ENCODE peak calls at places on chromosomes 4 and X, in seven cellular contexts. S is H1, X is breast epithelium, H is K562, D is GM12892, L is ovary, E is body of pancreas. U is an unnamed sample.

GRCh38 chr4:176340871-176341685 is 21.3 kb downstream of the SPCS3 start:
- DNase-seq in H (peak; percentile 40), L (no peak), X (no peak), E (peak; percentile 23), D (no peak), S (no peak), U (no peak)

GRCh38 chr4:38034986-38035882 is 75.0 kb downstream of the PTTG2 start:
- DNase-seq in E (peak; percentile 74), X (no peak), L (no peak), H (peak; percentile 55), D (peak; percentile 16), S (no peak), U (peak; percentile 10)

GRCh38 chrX:123087326-123087725 is 96.8 kb upstream of the GRIA3 start:
- DNase-seq in E (no peak), S (no peak), X (no peak), L (no peak), D (no peak), H (no peak), U (no peak)

GRCh38 chr4:6196324-6196723 is 4.0 kb downstream of the JAKMIP1 start:
- DNase-seq in L (no peak), E (no peak), S (no peak), D (no peak), H (no peak), X (no peak), U (no peak)

GRCh38 chr4:123250843-123251242 is 145.8 kb upstream of the SPRY1 start:
- DNase-seq in H (no peak), L (peak; percentile 19), X (no peak), D (no peak), E (peak; percentile 19), S (no peak), U (no peak)

GRCh38 chrX:125757794-125758564 is 408.1 kb downstream of the DCAF12L2 start:
- DNase-seq in L (no peak), S (no peak), X (no peak), E (no peak), H (peak; percentile 48), D (no peak), U (peak; percentile 4)

GRCh38 chr4:1500231-1500965 is 94.2 kb upstream of the NKX1-1 start:
- DNase-seq in E (no peak), X (no peak), L (no peak), H (no peak), D (no peak), S (no peak), U (no peak)

GRCh38 chrX:79367907-79368306 is 773 bp upstream of the ITM2A start:
- DNase-seq in H (no peak), X (no peak), E (no peak), L (no peak), D (no peak), S (no peak), U (no peak)

GRCh38 chr4:54660145-54660535 is 2.4 kb downstream of the KIT start:
- DNase-seq in D (no peak), H (no peak), S (no peak), E (no peak), X (no peak), L (no peak), U (no peak)

GRCh38 chr4:54657556-54658313 is at the start of gene KIT:
- DNase-seq in L (peak; percentile 83), E (peak; percentile 21), H (peak; percentile 40), D (peak; percentile 19), S (peak; percentile 66), X (no peak), U (peak; percentile 38)

GRCh38 chr4:54657194-54657555 is 582 bp upstream of the KIT start:
- DNase-seq in S (no peak), X (no peak), H (no peak), L (no peak), D (no peak), E (no peak), U (no peak)

GRCh38 chr4:54659213-54660144 is 1.7 kb downstream of the KIT start:
- DNase-seq in L (peak; percentile 26), D (no peak), S (no peak), E (no peak), X (no peak), H (peak; percentile 16), U (no peak)

DNA sequence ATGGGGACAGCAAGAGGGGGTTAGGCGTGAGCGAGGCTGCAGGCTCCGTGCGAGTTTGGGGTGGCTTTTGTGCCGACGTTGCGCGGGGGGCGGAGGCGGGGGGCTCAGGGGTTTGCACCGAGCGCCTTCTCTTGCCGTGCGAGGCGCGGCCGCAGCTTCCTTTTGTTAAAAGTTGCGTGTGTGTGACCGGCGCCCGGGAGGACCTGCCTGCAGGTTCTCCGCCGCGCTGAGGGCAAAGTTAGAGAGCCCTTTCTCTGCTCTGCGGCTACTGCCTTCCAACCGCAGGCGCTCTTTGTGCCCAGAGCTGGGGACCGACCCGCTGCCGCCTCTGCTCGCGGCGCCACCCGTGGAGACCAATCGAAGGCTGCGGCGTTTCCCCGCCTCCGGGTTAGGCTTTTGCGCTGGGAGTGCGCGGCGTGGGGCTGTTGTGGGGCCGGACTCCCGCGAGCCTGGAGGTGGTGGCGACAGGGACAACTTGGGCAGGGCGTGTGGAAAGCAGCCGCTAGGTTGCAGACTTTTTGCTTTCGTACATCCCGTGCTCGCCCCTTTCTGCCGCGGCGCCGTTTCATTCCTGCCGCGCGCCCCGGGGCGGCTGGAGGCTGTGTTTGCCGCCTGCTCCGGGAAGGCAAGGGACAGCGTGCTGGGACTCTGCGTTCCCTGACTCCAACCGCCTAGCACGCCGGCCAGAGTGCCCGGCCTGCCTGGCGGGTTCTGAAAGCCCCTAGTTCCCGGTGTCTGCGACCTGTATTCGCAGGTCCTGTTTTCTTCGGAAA is 750 bp downstream of the KIT start:
- DNase-seq in E (peak; percentile 50), X (no peak), L (peak; percentile 59), D (peak; percentile 25), H (peak; percentile 65), S (no peak), U (no peak)
- TF ChIP-seq POLR2A in E (no peak), X (no peak), L (no peak), D (no peak), H (no peak), S (no peak), U (no peak)

GRCh38 chrX:40748977-40749376 is 13.6 kb upstream of the MED14 start:
- DNase-seq in L (no peak), X (no peak), D (no peak), S (no peak), E (no peak), H (no peak), U (no peak)

GRCh38 chrX:40755291-40756249 is 20.2 kb upstream of the MED14 start:
- DNase-seq in L (no peak), X (no peak), H (no peak), E (peak; percentile 6), D (no peak), S (no peak), U (no peak)

GRCh38 chrX:40746536-40746935 is 11.2 kb upstream of the MED14 start:
- DNase-seq in E (no peak), L (no peak), X (no peak), D (no peak), H (no peak), S (no peak), U (no peak)

GRCh38 chrX:40749874-40750273 is 14.5 kb upstream of the MED14 start:
- DNase-seq in H (no peak), S (no peak), E (no peak), X (no peak), L (no peak), D (no peak), U (no peak)
- TF ChIP-seq POLR2A in H (no peak), S (no peak), E (no peak), X (no peak), L (no peak), D (no peak), U (no peak)

DNA sequence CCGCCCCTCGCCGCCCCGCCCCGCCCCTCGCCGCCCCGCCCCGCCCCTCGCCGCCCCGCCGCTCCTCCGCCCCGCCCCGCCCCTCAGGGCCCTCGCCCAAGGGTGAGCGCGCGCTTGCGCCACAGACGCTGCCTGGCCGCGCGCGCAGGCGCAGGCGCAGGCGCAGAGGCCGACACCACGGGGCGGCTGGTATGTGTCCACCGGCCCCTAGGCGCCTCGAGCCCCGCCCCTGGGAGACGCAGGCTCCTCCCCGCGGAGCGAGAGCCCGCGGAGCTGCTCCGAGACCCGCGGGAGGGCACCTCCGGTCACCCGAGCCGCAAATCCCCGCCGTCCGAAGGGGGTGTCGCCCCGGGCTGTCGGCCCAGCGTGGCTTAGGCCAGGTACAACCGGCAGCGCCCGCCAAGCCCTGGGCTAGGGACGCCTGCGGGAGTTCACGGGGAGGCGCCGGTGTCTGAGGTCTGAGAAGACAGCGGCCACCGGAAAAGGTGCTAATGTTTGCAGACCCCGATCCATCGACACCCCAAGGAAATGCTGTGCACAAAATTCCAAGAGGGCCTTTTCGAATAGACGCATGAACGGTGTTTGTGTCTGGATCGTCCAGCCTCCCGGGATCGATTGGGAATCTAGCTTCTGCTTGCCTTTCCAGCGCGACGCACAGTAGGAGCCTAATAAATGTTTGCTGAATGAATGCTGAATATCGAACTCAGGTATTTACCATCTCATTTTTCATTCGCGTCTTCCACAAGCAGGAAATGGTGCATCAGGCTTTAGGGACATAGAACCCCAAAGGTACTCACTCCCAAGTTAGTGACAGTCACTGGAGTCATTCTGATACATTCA is 473 bp upstream of the CCNQ start:
- DNase-seq in X (peak; percentile 77), H (peak; percentile 96), E (peak; percentile 92), L (peak; percentile 87), S (no peak), D (peak; percentile 83), U (peak; percentile 92)
- TF ChIP-seq POLR2A in X (no peak), H (peak; percentile 60), E (no peak), L (no peak), S (no peak), D (no peak), U (peak; percentile 28)

GRCh38 chrX:1403228-1403627 is 11.3 kb upstream of the SLC25A6 start:
- DNase-seq in X (no peak), D (no peak), H (no peak), L (peak; percentile 10), S (no peak), E (no peak), U (no peak)

GRCh38 chrX:1400049-1400448 is 8.1 kb upstream of the SLC25A6 start:
- DNase-seq in L (no peak), E (no peak), S (no peak), H (no peak), X (no peak), D (no peak), U (no peak)

GRCh38 chrX:1400731-1401471 is 9.0 kb upstream of the SLC25A6 start:
- DNase-seq in S (peak; percentile 91), H (no peak), X (no peak), L (peak; percentile 18), D (no peak), E (no peak), U (no peak)

GRCh38 chrX:1398431-1399340 is 6.8 kb upstream of the SLC25A6 start:
- DNase-seq in L (peak; percentile 23), X (no peak), H (no peak), E (no peak), S (no peak), D (no peak), U (no peak)

DNA sequence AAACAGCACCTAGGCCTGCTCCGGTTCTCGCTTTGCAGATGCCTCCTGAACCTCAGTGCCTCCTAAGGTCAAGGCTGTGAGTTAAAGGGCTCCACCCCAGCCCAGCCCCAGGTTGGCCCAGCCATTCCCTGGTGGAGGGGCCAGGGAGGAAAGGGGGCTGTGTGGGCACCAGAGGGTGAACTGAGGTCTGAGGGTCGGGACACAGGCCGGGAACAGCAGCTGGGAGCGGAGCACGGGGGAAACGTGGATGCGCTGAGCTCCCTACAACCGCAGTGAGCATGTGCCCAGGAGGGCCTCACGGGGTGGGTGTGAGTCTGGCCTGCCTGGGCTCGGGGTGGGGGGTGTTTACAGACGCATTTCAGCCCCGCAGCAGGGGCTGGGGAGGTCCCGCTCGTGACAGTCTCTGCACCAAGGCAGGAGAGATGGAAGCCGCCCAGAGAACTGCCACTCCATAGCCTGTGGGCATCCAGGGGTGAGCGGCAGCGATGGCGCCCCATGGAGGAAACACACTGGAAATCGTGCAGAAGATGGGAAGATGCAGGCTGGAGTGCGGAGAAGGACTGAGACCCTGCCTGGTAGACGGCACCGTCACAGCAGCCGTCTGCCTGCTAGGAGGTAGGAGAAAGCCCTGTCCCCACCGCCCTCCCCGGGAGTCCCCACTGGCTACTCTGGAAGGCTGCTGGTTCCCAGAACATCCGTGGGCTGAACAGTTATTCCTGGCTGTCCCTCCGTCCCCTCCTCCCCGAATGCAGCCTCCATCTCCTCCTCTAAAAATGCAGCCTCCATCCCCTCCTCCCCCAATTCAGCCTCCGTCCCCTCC is 9.9 kb upstream of the SLC25A6 start:
- DNase-seq in H (no peak), E (no peak), S (no peak), X (no peak), D (no peak), L (peak; percentile 16), U (no peak)
- TF ChIP-seq POLR2A in H (no peak), E (no peak), S (no peak), X (no peak), D (no peak), L (no peak), U (no peak)